ENCODE peak calls at places on chromosomes 3 and 15, in six cellular contexts. P is fibroblast of the aortic adventitia, O is tibial nerve, C is foreskin fibroblast, E is MM.1S, G is Panc1. H is an unnamed sample.

GRCh38 chr3:193590088-193590856 is 2.7 kb upstream of the OPA1 start:
- DNase-seq in P (peak), O (no peak), C (peak), E (no peak), G (no peak), H (no peak)

GRCh38 chr3:197514786-197515090 is 41.0 kb downstream of the BDH1 start:
- DNase-seq in P (no peak), O (no peak), C (no peak), E (no peak), G (no peak), H (no peak)

GRCh38 chr3:170274641-170275040 is 52.4 kb downstream of the PRKCI start:
- DNase-seq in P (no peak), O (no peak), C (no peak), E (no peak), G (no peak), H (no peak)

GRCh38 chr3:184805351-184806038 is 6.5 kb upstream of the VPS8 start:
- DNase-seq in P (peak), O (no peak), C (no peak), E (no peak), G (no peak), H (no peak)

GRCh38 chr3:171788546-171789351 is 21.5 kb downstream of the PLD1 start:
- DNase-seq in P (peak), O (no peak), C (peak), E (no peak), G (no peak), H (no peak)

GRCh38 chr3:49673131-49673714 is 928 bp upstream of the APEH start:
- DNase-seq in P (no peak), O (no peak), C (no peak), E (peak), G (no peak), H (no peak)

GRCh38 chr15:58546635-58547627 is 115.1 kb downstream of the LIPC start:
- DNase-seq in P (peak), O (no peak), C (peak), E (no peak), G (peak), H (no peak)

GRCh38 chr3:58041826-58042324 is 33.7 kb downstream of the FLNB start:
- DNase-seq in P (peak), O (no peak), C (peak), E (peak), G (no peak), H (no peak)

GRCh38 chr15:59438891-59439290 is 905 bp downstream of the FAM81A start:
- DNase-seq in P (peak), O (no peak), C (peak), E (no peak), G (no peak), H (no peak)

GRCh38 chr3:18739098-18739431 is 313.9 kb upstream of the SATB1 start:
- DNase-seq in P (no peak), O (no peak), C (no peak), E (no peak), G (no peak), H (no peak)

GRCh38 chr15:50182233-50183013 is 427 bp downstream of the SLC27A2 start:
- DNase-seq in P (peak), O (no peak), C (peak), E (peak), G (no peak), H (peak)

GRCh38 chr15:62549345-62549970 is 384.4 kb upstream of the C2CD4B start:
- DNase-seq in P (peak), O (no peak), C (peak), E (peak), G (peak), H (no peak)

GRCh38 chr15:70257573-70258220 is 160.0 kb upstream of the TLE3 start:
- DNase-seq in P (no peak), O (no peak), C (no peak), E (peak), G (no peak), H (no peak)

GRCh38 chr3:100912976-100913375 is 80.2 kb downstream of the ABI3BP start:
- DNase-seq in P (no peak), O (no peak), C (no peak), E (no peak), G (no peak), H (no peak)

GRCh38 chr3:6799264-6799915 is 61.5 kb upstream of the GRM7 start:
- DNase-seq in P (no peak), O (peak), C (no peak), E (peak), G (peak), H (no peak)

GRCh38 chr3:191141728-191142127 is 57.3 kb upstream of the OSTN start:
- DNase-seq in P (peak), O (no peak), C (peak), E (no peak), G (peak), H (no peak)

GRCh38 chr15:47415539-47415971 is 301.8 kb upstream of the SEMA6D start:
- DNase-seq in P (no peak), O (no peak), C (peak), E (no peak), G (no peak), H (no peak)

GRCh38 chr3:175338775-175339535 is 479.8 kb downstream of the NAALADL2 start:
- DNase-seq in P (peak), O (peak), C (peak), E (peak), G (peak), H (no peak)

GRCh38 chr3:39903253-39903652 is 93.8 kb downstream of the MYRIP start:
- DNase-seq in P (no peak), O (no peak), C (no peak), E (no peak), G (no peak), H (no peak)

GRCh38 chr3:100063929-100064461 is 50.3 kb downstream of the FILIP1L start:
- DNase-seq in P (no peak), O (no peak), C (peak), E (no peak), G (no peak), H (no peak)

GRCh38 chr15:88202231-88202630 is 54.3 kb downstream of the NTRK3 start:
- DNase-seq in P (peak), O (no peak), C (no peak), E (no peak), G (no peak), H (no peak)

GRCh38 chr15:46897266-46897665 is 820.0 kb upstream of the SEMA6D start:
- DNase-seq in P (no peak), O (no peak), C (no peak), E (no peak), G (no peak), H (no peak)

GRCh38 chr15:50051811-50052419 is 67.1 kb downstream of the ATP8B4 start:
- DNase-seq in P (peak), O (peak), C (peak), E (peak), G (peak), H (no peak)

GRCh38 chr3:129560931-129561594 is 18.1 kb downstream of the H1-8 start:
- DNase-seq in P (peak), O (peak), C (peak), E (no peak), G (no peak), H (no peak)

GRCh38 chr3:148957586-148957985 is 33.8 kb upstream of the GYG1 start:
- DNase-seq in P (no peak), O (no peak), C (peak), E (peak), G (no peak), H (no peak)
- TF ChIP-seq CTCF in P (peak), O (no peak), C (no peak), E (peak), G (peak), H (peak)

GRCh38 chr15:65336767-65337435 is 32.4 kb downstream of the RNU5B-1 start:
- DNase-seq in P (no peak), O (no peak), C (no peak), E (no peak), G (no peak), H (no peak)
- TF ChIP-seq CTCF in P (no peak), O (no peak), C (no peak), E (no peak), G (no peak), H (no peak)

DNA sequence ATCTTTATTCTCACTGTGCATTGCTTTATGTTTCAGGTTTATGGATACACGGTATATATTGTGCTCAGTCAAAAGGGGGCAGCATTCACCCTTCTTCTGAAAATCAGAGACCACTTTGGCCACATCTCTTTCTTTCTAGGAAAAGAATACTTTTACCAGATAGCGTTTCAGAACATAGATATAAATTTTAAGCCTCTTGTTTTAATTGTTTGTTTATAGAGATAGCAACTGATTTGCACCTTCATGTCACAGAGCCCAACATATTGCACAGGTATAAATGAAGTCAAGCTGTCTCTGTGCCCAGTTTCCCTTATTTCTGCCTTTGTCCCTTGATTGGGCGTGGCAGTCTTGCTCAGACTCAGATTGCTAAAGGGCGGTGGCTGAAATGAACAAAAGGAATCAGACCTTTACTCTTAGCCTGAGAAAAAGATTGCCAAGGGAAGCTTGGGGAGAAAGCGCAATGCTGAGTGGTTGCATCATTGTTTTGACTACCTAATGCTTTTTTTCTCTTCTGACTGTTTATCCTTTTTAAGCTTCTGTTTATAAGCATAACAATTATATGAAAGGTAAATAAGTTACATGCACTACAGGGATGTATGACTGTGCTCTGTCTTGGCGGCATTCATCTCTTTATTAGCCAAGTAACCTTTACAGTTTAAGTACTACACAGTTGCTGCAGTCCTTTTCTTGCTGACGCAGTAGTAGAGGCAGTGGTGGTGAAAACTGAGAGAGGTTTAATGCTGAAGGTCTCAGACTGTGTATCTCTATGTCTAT is 70.8 kb upstream of the ZBTB20 start:
- DNase-seq in P (peak), O (peak), C (peak), E (peak), G (peak), H (no peak)
- TF ChIP-seq CTCF in P (peak), O (peak), C (peak), E (peak), G (peak), H (peak)

GRCh38 chr3:114408763-114409162 is 114.9 kb downstream of the TIGIT start:
- DNase-seq in P (no peak), O (no peak), C (peak), E (no peak), G (no peak), H (no peak)

GRCh38 chr3:114409291-114409690 is 115.5 kb downstream of the TIGIT start:
- DNase-seq in P (no peak), O (no peak), C (peak), E (no peak), G (no peak), H (no peak)

GRCh38 chr3:114417265-114417664 is 123.4 kb downstream of the TIGIT start:
- DNase-seq in P (no peak), O (no peak), C (no peak), E (no peak), G (no peak), H (no peak)

GRCh38 chr3:114411292-114411691 is 117.5 kb downstream of the TIGIT start:
- DNase-seq in P (peak), O (no peak), C (peak), E (no peak), G (no peak), H (no peak)

DNA sequence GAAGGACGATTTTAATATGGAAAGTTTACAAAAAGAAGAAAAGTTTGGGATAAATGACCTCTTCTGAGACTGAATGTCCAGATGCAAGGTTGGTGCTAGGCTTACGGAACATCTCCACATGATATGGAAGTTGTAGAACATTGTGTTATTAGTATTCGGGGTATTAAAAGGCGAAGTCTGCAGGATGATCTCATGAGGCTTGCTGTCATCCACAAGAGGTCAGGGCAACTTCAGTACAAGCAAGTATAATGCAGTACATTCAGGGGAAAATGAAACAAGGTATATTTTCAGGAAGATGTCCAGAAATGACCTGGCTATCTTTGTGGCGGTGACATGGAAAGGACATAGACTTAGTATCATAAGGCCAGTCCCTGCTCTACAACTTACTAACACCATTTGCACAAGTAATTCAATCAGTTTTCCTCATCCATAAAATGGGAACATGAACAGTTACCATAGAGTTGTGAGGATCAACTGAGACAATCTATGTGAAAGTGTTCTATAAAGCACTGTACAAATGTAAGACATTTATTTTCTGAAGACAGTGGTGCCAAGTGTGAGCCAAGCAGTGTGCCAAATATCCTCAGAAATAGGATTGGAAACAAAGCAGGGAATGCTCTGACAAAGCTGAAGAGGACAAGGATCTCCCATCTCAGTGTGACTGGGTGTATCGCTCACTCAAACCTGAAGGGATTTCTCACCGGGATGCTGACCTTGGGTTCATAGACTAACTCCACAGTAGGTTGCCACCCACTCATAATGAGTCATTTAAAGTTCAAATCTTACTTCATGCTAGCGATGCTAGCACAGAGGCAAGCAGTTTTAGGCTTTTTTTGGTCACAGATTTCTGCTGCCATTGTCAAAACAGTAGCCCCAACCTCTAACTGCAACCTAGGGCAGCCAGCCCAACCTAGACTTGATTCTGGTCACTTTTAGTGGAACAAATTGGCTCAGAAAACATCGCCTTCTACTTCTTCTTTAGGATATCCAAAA is 118.3 kb downstream of the TIGIT start:
- DNase-seq in P (peak), O (no peak), C (peak), E (no peak), G (no peak), H (no peak)
- TF ChIP-seq CTCF in P (peak), O (no peak), C (no peak), E (no peak), G (no peak), H (no peak)

GRCh38 chr15:42725331-42725903 is 11.5 kb downstream of the CDAN1 start:
- DNase-seq in P (no peak), O (no peak), C (peak), E (no peak), G (no peak), H (peak)

GRCh38 chr15:42720071-42720470 is 16.9 kb downstream of the CDAN1 start:
- DNase-seq in P (no peak), O (no peak), C (no peak), E (no peak), G (no peak), H (no peak)

GRCh38 chr15:42721016-42721415 is 15.9 kb downstream of the CDAN1 start:
- DNase-seq in P (no peak), O (no peak), C (no peak), E (no peak), G (no peak), H (no peak)

GRCh38 chr15:42724276-42724675 is 12.7 kb downstream of the CDAN1 start:
- DNase-seq in P (no peak), O (no peak), C (no peak), E (no peak), G (no peak), H (peak)

GRCh38 chr15:42723068-42723467 is 13.9 kb downstream of the CDAN1 start:
- DNase-seq in P (no peak), O (no peak), C (peak), E (no peak), G (no peak), H (no peak)
- TF ChIP-seq CTCF in P (peak), O (no peak), C (peak), E (no peak), G (no peak), H (peak)

H was measured in type B pancreatic cell.